ENCODE peak calls at places on chromosomes 16 and 17, in four cellular contexts. I, A, H and J are unnamed samples.

GRCh38 chr16:75486666-75487313 is 8.5 kb downstream of the CHST6 start:
- DNase-seq in H (no peak), A (no peak), I (peak), J (no peak)

GRCh38 chr16:51393381-51394005 is 242.4 kb upstream of the SALL1 start:
- DNase-seq in I (peak), H (peak), A (no peak), J (no peak)

GRCh38 chr17:75031972-75032895 is 14.5 kb downstream of the ATP5PD start:
- DNase-seq in I (peak), H (peak), A (no peak), J (peak)

GRCh38 chr16:80084614-80085013 is 456.2 kb upstream of the DYNLRB2 start:
- DNase-seq in A (no peak), H (peak), I (peak), J (peak)

GRCh38 chr16:88358033-88358481 is 24.7 kb upstream of the ZNF469 start:
- DNase-seq in A (no peak), H (no peak), I (no peak), J (no peak)

GRCh38 chr17:880074-880870 is 98.1 kb downstream of the MRM3 start:
- DNase-seq in I (peak), H (peak), A (no peak), J (no peak)

GRCh38 chr16:78122774-78123315 is 23.4 kb downstream of the WWOX start:
- DNase-seq in H (peak), A (no peak), I (peak), J (peak)

GRCh38 chr17:68035131-68035522 is 408 bp upstream of the KPNA2 start:
- DNase-seq in I (no peak), A (peak), H (no peak), J (no peak)

GRCh38 chr16:30534368-30535105 is at the start of gene ZNF747:
- DNase-seq in I (peak), H (peak), A (peak), J (peak)

GRCh38 chr16:83968483-83968865 is 430 bp downstream of the NECAB2 start:
- DNase-seq in H (no peak), I (no peak), A (no peak), J (peak)

GRCh38 chr17:67194134-67194533 is 50.9 kb downstream of the HELZ start:
- DNase-seq in H (peak), A (no peak), I (peak), J (no peak)

GRCh38 chr17:20095366-20096080 is 86.4 kb downstream of the SPECC1 start:
- DNase-seq in A (no peak), H (peak), I (peak), J (peak)

GRCh38 chr17:45345554-45346254 is 28.9 kb upstream of the MAP3K14 start:
- DNase-seq in H (peak), A (no peak), I (peak), J (no peak)

GRCh38 chr17:79223953-79224352 is 149.3 kb downstream of the ENGASE start:
- DNase-seq in I (no peak), H (no peak), A (no peak), J (no peak)

GRCh38 chr17:64411999-64412771 is 21.5 kb upstream of the PECAM1 start:
- DNase-seq in A (no peak), I (peak), H (peak), J (peak)

GRCh38 chr16:10558746-10559641 is 21.4 kb downstream of the EMP2 start:
- DNase-seq in A (no peak), H (peak), I (peak), J (peak)

GRCh38 chr16:200388-200787 is 20.1 kb downstream of the HBQ1 start:
- DNase-seq in H (peak), A (no peak), I (peak), J (no peak)

GRCh38 chr16:86570542-86571196 is 4.0 kb downstream of the FOXC2 start:
- DNase-seq in A (no peak), H (no peak), I (peak), J (no peak)